ENCODE peak calls at places on chromosomes 2 and 18, in five cellular contexts. One of them, this sample, is unnamed.

GRCh38 chr2:213036836-213037235 is 114.6 kb downstream of the IKZF2 start:
- DNase-seq in cardiac fibroblast: peak; percentile 68
- DNase-seq in tibial artery: no peak
- DNase-seq in neural progenitor cell: no peak
- DNase-seq in kidney epithelial cell: no peak
- DNase-seq in this sample: no peak

GRCh38 chr2:46800218-46800617 is 115.4 kb downstream of the MCFD2 start:
- DNase-seq in cardiac fibroblast: no peak
- DNase-seq in kidney epithelial cell: no peak
- DNase-seq in tibial artery: no peak
- DNase-seq in neural progenitor cell: no peak
- DNase-seq in this sample: no peak

GRCh38 chr18:44855681-44856080 is 175.0 kb downstream of the SETBP1 start:
- DNase-seq in kidney epithelial cell: no peak
- DNase-seq in cardiac fibroblast: no peak
- DNase-seq in tibial artery: no peak
- DNase-seq in neural progenitor cell: no peak
- DNase-seq in this sample: no peak

GRCh38 chr2:150449856-150450255 is 37.6 kb downstream of the RND3 start:
- DNase-seq in cardiac fibroblast: no peak
- DNase-seq in kidney epithelial cell: no peak
- DNase-seq in neural progenitor cell: no peak
- DNase-seq in tibial artery: no peak
- DNase-seq in this sample: no peak

GRCh38 chr18:45860492-45860891 is 35.0 kb downstream of the SIGLEC15 start:
- DNase-seq in neural progenitor cell: no peak
- DNase-seq in kidney epithelial cell: no peak
- DNase-seq in cardiac fibroblast: no peak
- DNase-seq in tibial artery: no peak
- DNase-seq in this sample: no peak

GRCh38 chr18:57951999-57952774 is 91.8 kb upstream of the NEDD4L start:
- DNase-seq in neural progenitor cell: no peak
- DNase-seq in cardiac fibroblast: no peak
- DNase-seq in tibial artery: no peak
- DNase-seq in kidney epithelial cell: no peak
- DNase-seq in this sample: no peak

GRCh38 chr18:50158866-50159653 is 35.9 kb downstream of the MYO5B start:
- DNase-seq in neural progenitor cell: peak; percentile 55
- DNase-seq in kidney epithelial cell: no peak
- DNase-seq in tibial artery: no peak
- DNase-seq in cardiac fibroblast: no peak
- DNase-seq in this sample: no peak

GRCh38 chr2:212940816-212941215 is 210.6 kb downstream of the IKZF2 start:
- DNase-seq in tibial artery: no peak
- DNase-seq in kidney epithelial cell: peak; percentile 54
- DNase-seq in cardiac fibroblast: peak; percentile 34
- DNase-seq in neural progenitor cell: peak; percentile 83
- DNase-seq in this sample: no peak

GRCh38 chr2:241064008-241064801 is 37.9 kb downstream of the MTERF4 start:
- DNase-seq in neural progenitor cell: no peak
- DNase-seq in tibial artery: no peak
- DNase-seq in kidney epithelial cell: no peak
- DNase-seq in cardiac fibroblast: no peak
- DNase-seq in this sample: no peak

GRCh38 chr2:19176977-19177376 is 181.4 kb downstream of the OSR1 start:
- DNase-seq in cardiac fibroblast: peak; percentile 51
- DNase-seq in kidney epithelial cell: no peak
- DNase-seq in tibial artery: no peak
- DNase-seq in neural progenitor cell: no peak
- DNase-seq in this sample: no peak

GRCh38 chr2:65317841-65318240 is 90.2 kb downstream of the ACTR2 start:
- DNase-seq in kidney epithelial cell: no peak
- DNase-seq in tibial artery: no peak
- DNase-seq in neural progenitor cell: no peak
- DNase-seq in cardiac fibroblast: no peak
- DNase-seq in this sample: no peak

GRCh38 chr2:71101656-71102055 is 28.4 kb downstream of the MCEE start:
- DNase-seq in cardiac fibroblast: peak; percentile 74
- DNase-seq in neural progenitor cell: no peak
- DNase-seq in kidney epithelial cell: peak; percentile 9
- DNase-seq in tibial artery: no peak
- DNase-seq in this sample: no peak

GRCh38 chr2:167940745-167941507 is 306.5 kb downstream of the STK39 start:
- DNase-seq in cardiac fibroblast: no peak
- DNase-seq in tibial artery: no peak
- DNase-seq in kidney epithelial cell: no peak
- DNase-seq in neural progenitor cell: no peak
- DNase-seq in this sample: no peak

GRCh38 chr18:49621851-49622351 is 60.0 kb downstream of the LIPG start:
- DNase-seq in neural progenitor cell: no peak
- DNase-seq in tibial artery: no peak
- DNase-seq in cardiac fibroblast: no peak
- DNase-seq in kidney epithelial cell: no peak
- DNase-seq in this sample: no peak

GRCh38 chr18:8381801-8382459 is 227.3 kb upstream of the RAB12 start:
- DNase-seq in neural progenitor cell: peak; percentile 31
- DNase-seq in tibial artery: no peak
- DNase-seq in cardiac fibroblast: no peak
- DNase-seq in kidney epithelial cell: no peak
- DNase-seq in this sample: no peak

GRCh38 chr2:192025607-192026006 is 169.1 kb downstream of the TMEFF2 start:
- DNase-seq in cardiac fibroblast: no peak
- DNase-seq in neural progenitor cell: no peak
- DNase-seq in kidney epithelial cell: no peak
- DNase-seq in tibial artery: no peak
- DNase-seq in this sample: no peak

GRCh38 chr2:200007291-200007690 is 51.9 kb downstream of the MAIP1 start:
- DNase-seq in cardiac fibroblast: no peak
- DNase-seq in tibial artery: no peak
- DNase-seq in neural progenitor cell: no peak
- DNase-seq in kidney epithelial cell: no peak
- DNase-seq in this sample: no peak

GRCh38 chr18:69518989-69519388 is 118.3 kb downstream of the DOK6 start:
- DNase-seq in kidney epithelial cell: no peak
- DNase-seq in tibial artery: no peak
- DNase-seq in cardiac fibroblast: peak; percentile 39
- DNase-seq in neural progenitor cell: no peak
- DNase-seq in this sample: no peak

GRCh38 chr18:53225567-53226325 is 885.7 kb downstream of the DCC start:
- DNase-seq in tibial artery: no peak
- DNase-seq in neural progenitor cell: no peak
- DNase-seq in kidney epithelial cell: no peak
- DNase-seq in cardiac fibroblast: no peak
- DNase-seq in this sample: no peak

GRCh38 chr18:65975536-65975935 is 224.7 kb downstream of the CDH7 start:
- DNase-seq in cardiac fibroblast: peak; percentile 4
- DNase-seq in tibial artery: no peak
- DNase-seq in kidney epithelial cell: no peak
- DNase-seq in neural progenitor cell: no peak
- DNase-seq in this sample: no peak

GRCh38 chr2:190791983-190792575 is 88.5 kb upstream of the GLS start:
- DNase-seq in tibial artery: no peak
- DNase-seq in kidney epithelial cell: peak; percentile 37
- DNase-seq in cardiac fibroblast: no peak
- DNase-seq in neural progenitor cell: no peak
- DNase-seq in this sample: no peak

GRCh38 chr2:44805391-44805790 is 136.1 kb upstream of the SIX3 start:
- DNase-seq in kidney epithelial cell: no peak
- DNase-seq in cardiac fibroblast: no peak
- DNase-seq in tibial artery: no peak
- DNase-seq in neural progenitor cell: peak; percentile 48
- DNase-seq in this sample: no peak

GRCh38 chr2:96273763-96274162 is 7.7 kb downstream of the CIAO1 start:
- DNase-seq in neural progenitor cell: no peak
- DNase-seq in kidney epithelial cell: no peak
- DNase-seq in cardiac fibroblast: no peak
- DNase-seq in tibial artery: no peak
- DNase-seq in this sample: no peak

GRCh38 chr18:58645398-58645797 is 16.5 kb upstream of the ALPK2 start:
- DNase-seq in cardiac fibroblast: peak; percentile 64
- DNase-seq in neural progenitor cell: no peak
- DNase-seq in tibial artery: no peak
- DNase-seq in kidney epithelial cell: no peak
- DNase-seq in this sample: no peak

GRCh38 chr2:223826995-223827394 is 10.4 kb downstream of the AP1S3 start:
- DNase-seq in kidney epithelial cell: no peak
- DNase-seq in cardiac fibroblast: no peak
- DNase-seq in tibial artery: no peak
- DNase-seq in neural progenitor cell: no peak
- DNase-seq in this sample: no peak

GRCh38 chr2:195759877-195760276 is 102.9 kb downstream of the SLC39A10 start:
- DNase-seq in neural progenitor cell: no peak
- DNase-seq in kidney epithelial cell: no peak
- DNase-seq in cardiac fibroblast: no peak
- DNase-seq in tibial artery: no peak
- DNase-seq in this sample: no peak
- TF ChIP-seq CTCF in neural progenitor cell: no peak
- TF ChIP-seq CTCF in kidney epithelial cell: no peak
- TF ChIP-seq CTCF in cardiac fibroblast: no peak
- TF ChIP-seq CTCF in tibial artery: no peak
- TF ChIP-seq CTCF in this sample: no peak

DNA sequence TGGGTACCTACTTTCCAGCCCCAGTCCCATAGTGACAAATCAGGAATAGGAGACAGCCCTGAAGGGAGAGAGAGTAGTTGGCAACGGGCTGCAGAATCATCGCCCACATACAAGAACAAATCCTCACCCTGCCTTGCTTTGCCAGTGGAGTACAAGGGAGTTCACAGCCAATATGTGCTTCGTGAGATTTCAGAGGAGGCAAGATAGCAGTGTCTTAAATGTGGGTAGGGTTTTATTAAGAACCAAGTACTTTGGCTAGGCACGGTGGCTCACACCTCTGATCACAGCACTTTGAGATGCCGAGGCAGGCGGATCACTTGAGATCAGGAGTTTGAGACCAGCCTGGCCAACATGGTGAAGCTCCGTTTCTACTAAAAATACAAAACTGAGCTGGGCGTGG is 40.2 kb upstream of the PKDCC start:
- DNase-seq in neural progenitor cell: no peak
- DNase-seq in tibial artery: no peak
- DNase-seq in cardiac fibroblast: no peak
- DNase-seq in kidney epithelial cell: no peak
- DNase-seq in this sample: no peak
- TF ChIP-seq CTCF in neural progenitor cell: no peak
- TF ChIP-seq CTCF in tibial artery: no peak
- TF ChIP-seq CTCF in cardiac fibroblast: no peak
- TF ChIP-seq CTCF in kidney epithelial cell: no peak
- TF ChIP-seq CTCF in this sample: no peak

GRCh38 chr2:189347540-189347939 is 93.7 kb upstream of the WDR75 start:
- DNase-seq in kidney epithelial cell: peak; percentile 79
- DNase-seq in tibial artery: peak; percentile 55
- DNase-seq in cardiac fibroblast: peak; percentile 99
- DNase-seq in neural progenitor cell: peak; percentile 3
- DNase-seq in this sample: no peak
- TF ChIP-seq CTCF in kidney epithelial cell: peak; percentile 9
- TF ChIP-seq CTCF in tibial artery: peak; percentile 14
- TF ChIP-seq CTCF in cardiac fibroblast: peak; percentile 4
- TF ChIP-seq CTCF in neural progenitor cell: peak; percentile 25
- TF ChIP-seq CTCF in this sample: no peak

DNA sequence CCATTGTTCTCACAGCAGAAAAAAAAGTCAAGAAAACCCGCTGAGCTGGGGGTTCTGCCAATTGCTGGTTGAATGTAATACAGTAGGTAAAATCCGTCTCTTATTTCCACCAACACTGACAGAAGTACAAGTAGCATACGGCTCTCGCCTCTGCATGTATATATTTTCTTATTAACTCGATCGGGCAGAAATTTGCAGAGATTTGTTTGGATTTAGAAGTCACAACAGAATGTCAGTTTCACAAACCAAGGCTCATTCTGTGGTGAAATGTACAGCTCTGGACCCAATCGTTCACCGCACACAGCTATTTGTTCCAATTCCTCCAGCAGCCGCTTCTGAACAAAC is 286.8 kb downstream of the TCF4 start:
- DNase-seq in cardiac fibroblast: no peak
- DNase-seq in tibial artery: no peak
- DNase-seq in kidney epithelial cell: no peak
- DNase-seq in neural progenitor cell: peak; percentile 58
- DNase-seq in this sample: no peak
- TF ChIP-seq CTCF in cardiac fibroblast: no peak
- TF ChIP-seq CTCF in tibial artery: no peak
- TF ChIP-seq CTCF in kidney epithelial cell: no peak
- TF ChIP-seq CTCF in neural progenitor cell: no peak
- TF ChIP-seq CTCF in this sample: no peak

This sample was measured in glutamatergic neuron.